ENCODE peak calls at places on chromosomes 13 and 19, in four cellular contexts. K, R, T and F are unnamed samples.

GRCh38 chr19:44308011-44308410 is 3.2 kb upstream of the ZNF235 start:
- DNase-seq in T (no peak), K (no peak), R (no peak), F (no peak)

GRCh38 chr19:39160523-39160861 is 34.9 kb downstream of the PAK4 start:
- DNase-seq in K (peak; percentile 51), T (no peak), R (peak; percentile 41), F (no peak)

GRCh38 chr13:29993196-29993595 is 142.8 kb upstream of the UBL3 start:
- DNase-seq in T (no peak), K (no peak), R (no peak), F (no peak)

GRCh38 chr19:45079063-45079910 is at the start of gene GEMIN7:
- DNase-seq in T (peak; percentile 72), K (peak; percentile 18), R (no peak), F (peak; percentile 73)

GRCh38 chr19:4567584-4568071 is 8.1 kb upstream of the SEMA6B start:
- DNase-seq in T (peak; percentile 47), K (peak; percentile 34), R (no peak), F (peak; percentile 43)

GRCh38 chr19:15297416-15298224 is 34.7 kb downstream of the BRD4 start:
- DNase-seq in T (peak; percentile 77), K (peak; percentile 69), R (peak; percentile 52), F (no peak)

GRCh38 chr13:35768551-35768950 is 292.1 kb upstream of the MAB21L1 start:
- DNase-seq in R (no peak), T (no peak), K (no peak), F (no peak)

GRCh38 chr19:3397266-3398022 is 31.1 kb downstream of the NFIC start:
- DNase-seq in R (no peak), K (no peak), T (no peak), F (no peak)

GRCh38 chr19:3062165-3063105 is at the start of gene TLE5:
- DNase-seq in R (no peak), K (no peak), T (peak; percentile 79), F (peak; percentile 68)

GRCh38 chr19:44539236-44539819 is 9.9 kb upstream of the CEACAM20 start:
- DNase-seq in T (no peak), R (no peak), K (no peak), F (no peak)

GRCh38 chr13:51311957-51312520 is 27.5 kb upstream of the SERPINE3 start:
- DNase-seq in T (no peak), K (no peak), R (no peak), F (no peak)

GRCh38 chr19:8629184-8629583 is 1.2 kb upstream of the NFILZ start:
- DNase-seq in R (no peak), K (no peak), T (no peak), F (no peak)

GRCh38 chr13:37944476-37945442 is 75.2 kb upstream of the TRPC4 start:
- DNase-seq in R (no peak), K (no peak), T (no peak), F (no peak)

GRCh38 chr13:109288151-109288709 is 498.2 kb downstream of the IRS2 start:
- DNase-seq in R (no peak), T (no peak), K (no peak), F (no peak)

GRCh38 chr13:91153372-91153771 is 194.1 kb upstream of the MIR17HG start:
- DNase-seq in K (no peak), T (no peak), R (no peak), F (no peak)

GRCh38 chr13:107568181-107568580 is 647.2 kb downstream of the LIG4 start:
- DNase-seq in K (no peak), R (no peak), T (no peak), F (no peak)

GRCh38 chr13:51797664-51798488 is 6.1 kb downstream of the DHRS12 start:
- DNase-seq in R (no peak), T (peak; percentile 59), K (no peak), F (peak; percentile 73)

GRCh38 chr19:35909684-35910035 is 1.6 kb upstream of the TYROBP start:
- DNase-seq in R (no peak), T (no peak), K (no peak), F (no peak)

GRCh38 chr13:47337781-47338507 is 441.1 kb upstream of the HTR2A start:
- DNase-seq in T (no peak), R (peak; percentile 52), K (peak; percentile 6), F (no peak)

GRCh38 chr13:99577934-99578917 is 77.0 kb downstream of the TM9SF2 start:
- DNase-seq in K (no peak), T (no peak), R (no peak), F (no peak)

GRCh38 chr13:33138441-33138840 is 122.2 kb downstream of the KL start:
- DNase-seq in T (no peak), K (no peak), R (no peak), F (no peak)

GRCh38 chr13:27516103-27516502 is 65.7 kb upstream of the MTIF3 start:
- DNase-seq in T (no peak), K (no peak), R (no peak), F (no peak)

GRCh38 chr13:111282425-111282824 is 38.0 kb upstream of the TEX29 start:
- DNase-seq in T (no peak), R (no peak), K (no peak), F (no peak)

GRCh38 chr13:64414381-64414780 is 2815.8 kb downstream of the PCDH9 start:
- DNase-seq in K (no peak), R (no peak), T (no peak), F (no peak)

GRCh38 chr13:43425234-43425633 is 361.5 kb downstream of the ENOX1 start:
- DNase-seq in K (no peak), T (no peak), R (no peak), F (no peak)

GRCh38 chr13:28819046-28819747 is 942 bp upstream of the MTUS2 start:
- DNase-seq in K (no peak), R (no peak), T (no peak), F (no peak)

GRCh38 chr19:48271531-48272151 is 1.8 kb downstream of the ZNF114 start:
- DNase-seq in K (no peak), T (no peak), R (no peak), F (peak; percentile 10)

GRCh38 chr13:74907788-74908187 is 574.2 kb downstream of the TBC1D4 start:
- DNase-seq in R (no peak), T (no peak), K (no peak), F (no peak)

GRCh38 chr13:114298866-114299265 is 15.4 kb upstream of the CHAMP1 start:
- DNase-seq in T (no peak), K (no peak), R (no peak), F (no peak)

GRCh38 chr19:2327773-2328400 is 499 bp downstream of the LSM7 start:
- DNase-seq in T (peak; percentile 65), K (peak; percentile 57), R (peak; percentile 29), F (no peak)

GRCh38 chr13:79459906-79460305 is 21.0 kb upstream of the NDFIP2 start:
- DNase-seq in R (no peak), K (no peak), T (no peak), F (no peak)

GRCh38 chr13:26497991-26498423 is 59.5 kb upstream of the WASF3 start:
- DNase-seq in R (no peak), T (no peak), K (peak; percentile 52), F (no peak)

GRCh38 chr19:35348909-35349611 is 1.4 kb downstream of the FFAR1 start:
- DNase-seq in T (no peak), K (no peak), R (no peak), F (no peak)

GRCh38 chr19:49997709-49998108 is 27.5 kb downstream of the VRK3 start:
- DNase-seq in R (no peak), K (no peak), T (peak; percentile 8), F (no peak)

GRCh38 chr19:41377977-41378707 is 1.8 kb downstream of the TMEM91 start:
- DNase-seq in T (peak; percentile 53), K (no peak), R (no peak), F (no peak)

GRCh38 chr13:24624801-24625231 is 55.4 kb upstream of the ATP12A start:
- DNase-seq in T (no peak), R (no peak), K (no peak), F (no peak)

GRCh38 chr19:49468746-49469447 is 5.1 kb upstream of the FLT3LG start:
- DNase-seq in R (no peak), K (peak; percentile 96), T (peak; percentile 98), F (peak; percentile 82)

GRCh38 chr13:48236528-48237353 is 3.7 kb downstream of the ITM2B start:
- DNase-seq in R (no peak), K (no peak), T (peak; percentile 35), F (no peak)

GRCh38 chr13:102704238-102704750 is 9.4 kb upstream of the METTL21C start:
- DNase-seq in T (no peak), K (no peak), R (no peak), F (no peak)